ENCODE peak calls at places on chromosomes 16 and 17, in ten cellular contexts. One of them, this sample, is unnamed.

GRCh38 chr16:15667091-15667742 is 17.2 kb downstream of the NDE1 start:
- DNase-seq in neural progenitor cell: no peak
- DNase-seq in AG09309: no peak
- DNase-seq in body of pancreas: no peak
- DNase-seq in heart right ventricle: no peak
- DNase-seq in cardiac muscle cell: no peak
- DNase-seq in cardiac fibroblast: no peak
- DNase-seq in fibroblast of the aortic adventitia: no peak
- DNase-seq in effector memory CD4-positive, alpha-beta T cell: no peak
- DNase-seq in bronchial epithelial cell: no peak
- DNase-seq in this sample: no peak

GRCh38 chr17:50541916-50542688 is 4.9 kb upstream of the SPATA20 start:
- DNase-seq in neural progenitor cell: peak; percentile 97
- DNase-seq in AG09309: no peak
- DNase-seq in body of pancreas: peak; percentile 88
- DNase-seq in heart right ventricle: peak; percentile 92
- DNase-seq in cardiac muscle cell: peak; percentile 95
- DNase-seq in cardiac fibroblast: peak; percentile 69
- DNase-seq in fibroblast of the aortic adventitia: peak; percentile 62
- DNase-seq in effector memory CD4-positive, alpha-beta T cell: peak; percentile 65
- DNase-seq in bronchial epithelial cell: peak; percentile 48
- DNase-seq in this sample: peak; percentile 37

GRCh38 chr17:2070241-2071023 is 15.5 kb downstream of the HIC1 start:
- DNase-seq in neural progenitor cell: no peak
- DNase-seq in AG09309: no peak
- DNase-seq in body of pancreas: peak; percentile 47
- DNase-seq in heart right ventricle: no peak
- DNase-seq in cardiac muscle cell: no peak
- DNase-seq in cardiac fibroblast: no peak
- DNase-seq in fibroblast of the aortic adventitia: no peak
- DNase-seq in effector memory CD4-positive, alpha-beta T cell: no peak
- DNase-seq in bronchial epithelial cell: no peak
- DNase-seq in this sample: no peak

GRCh38 chr16:48123104-48123788 is 32.5 kb downstream of the ABCC12 start:
- DNase-seq in neural progenitor cell: no peak
- DNase-seq in AG09309: peak; percentile 96
- DNase-seq in body of pancreas: no peak
- DNase-seq in heart right ventricle: no peak
- DNase-seq in cardiac muscle cell: no peak
- DNase-seq in cardiac fibroblast: peak; percentile 99
- DNase-seq in fibroblast of the aortic adventitia: peak; percentile 96
- DNase-seq in effector memory CD4-positive, alpha-beta T cell: no peak
- DNase-seq in bronchial epithelial cell: peak; percentile 99
- DNase-seq in this sample: peak; percentile 82

GRCh38 chr17:40443988-40444899 is 994 bp downstream of the IGFBP4 start:
- DNase-seq in neural progenitor cell: no peak
- DNase-seq in AG09309: no peak
- DNase-seq in body of pancreas: no peak
- DNase-seq in heart right ventricle: no peak
- DNase-seq in cardiac muscle cell: no peak
- DNase-seq in cardiac fibroblast: peak; percentile 49
- DNase-seq in fibroblast of the aortic adventitia: peak; percentile 54
- DNase-seq in effector memory CD4-positive, alpha-beta T cell: no peak
- DNase-seq in bronchial epithelial cell: no peak
- DNase-seq in this sample: no peak

GRCh38 chr16:85157813-85158701 is 45.8 kb upstream of the CIBAR2 start:
- DNase-seq in neural progenitor cell: peak; percentile 83
- DNase-seq in AG09309: no peak
- DNase-seq in body of pancreas: no peak
- DNase-seq in heart right ventricle: peak; percentile 11
- DNase-seq in cardiac muscle cell: peak; percentile 85
- DNase-seq in cardiac fibroblast: no peak
- DNase-seq in fibroblast of the aortic adventitia: no peak
- DNase-seq in effector memory CD4-positive, alpha-beta T cell: no peak
- DNase-seq in bronchial epithelial cell: no peak
- DNase-seq in this sample: no peak

GRCh38 chr16:13110124-13110796 is 208.9 kb downstream of the SHISA9 start:
- DNase-seq in neural progenitor cell: peak; percentile 56
- DNase-seq in AG09309: no peak
- DNase-seq in body of pancreas: peak; percentile 21
- DNase-seq in heart right ventricle: no peak
- DNase-seq in cardiac muscle cell: no peak
- DNase-seq in cardiac fibroblast: peak; percentile 35
- DNase-seq in fibroblast of the aortic adventitia: no peak
- DNase-seq in effector memory CD4-positive, alpha-beta T cell: no peak
- DNase-seq in bronchial epithelial cell: peak; percentile 3
- DNase-seq in this sample: peak; percentile 71

GRCh38 chr16:56971768-56972043 is 10.0 kb downstream of the CETP start:
- DNase-seq in neural progenitor cell: no peak
- DNase-seq in AG09309: no peak
- DNase-seq in body of pancreas: no peak
- DNase-seq in heart right ventricle: no peak
- DNase-seq in cardiac muscle cell: no peak
- DNase-seq in cardiac fibroblast: no peak
- DNase-seq in fibroblast of the aortic adventitia: no peak
- DNase-seq in effector memory CD4-positive, alpha-beta T cell: no peak
- DNase-seq in bronchial epithelial cell: no peak
- DNase-seq in this sample: no peak

GRCh38 chr17:49312722-49313121 is 49.3 kb downstream of the ZNF652 start:
- DNase-seq in neural progenitor cell: no peak
- DNase-seq in AG09309: no peak
- DNase-seq in body of pancreas: no peak
- DNase-seq in heart right ventricle: no peak
- DNase-seq in cardiac muscle cell: no peak
- DNase-seq in cardiac fibroblast: no peak
- DNase-seq in fibroblast of the aortic adventitia: no peak
- DNase-seq in effector memory CD4-positive, alpha-beta T cell: no peak
- DNase-seq in bronchial epithelial cell: no peak
- DNase-seq in this sample: no peak

GRCh38 chr17:49315974-49316570 is 46.0 kb downstream of the ZNF652 start:
- DNase-seq in neural progenitor cell: no peak
- DNase-seq in AG09309: no peak
- DNase-seq in body of pancreas: no peak
- DNase-seq in heart right ventricle: no peak
- DNase-seq in cardiac muscle cell: no peak
- DNase-seq in cardiac fibroblast: peak; percentile 47
- DNase-seq in fibroblast of the aortic adventitia: peak; percentile 30
- DNase-seq in effector memory CD4-positive, alpha-beta T cell: no peak
- DNase-seq in bronchial epithelial cell: no peak
- DNase-seq in this sample: no peak

GRCh38 chr17:49318438-49318965 is 43.5 kb downstream of the ZNF652 start:
- DNase-seq in neural progenitor cell: no peak
- DNase-seq in AG09309: no peak
- DNase-seq in body of pancreas: no peak
- DNase-seq in heart right ventricle: no peak
- DNase-seq in cardiac muscle cell: no peak
- DNase-seq in cardiac fibroblast: no peak
- DNase-seq in fibroblast of the aortic adventitia: no peak
- DNase-seq in effector memory CD4-positive, alpha-beta T cell: no peak
- DNase-seq in bronchial epithelial cell: no peak
- DNase-seq in this sample: no peak

GRCh38 chr17:49315551-49315951 is 46.5 kb downstream of the ZNF652 start:
- DNase-seq in neural progenitor cell: peak; percentile 69
- DNase-seq in AG09309: peak; percentile 74
- DNase-seq in body of pancreas: peak; percentile 78
- DNase-seq in heart right ventricle: peak; percentile 43
- DNase-seq in cardiac muscle cell: peak; percentile 70
- DNase-seq in cardiac fibroblast: peak; percentile 94
- DNase-seq in fibroblast of the aortic adventitia: peak; percentile 92
- DNase-seq in effector memory CD4-positive, alpha-beta T cell: peak; percentile 65
- DNase-seq in bronchial epithelial cell: peak; percentile 90
- DNase-seq in this sample: peak; percentile 54

DNA sequence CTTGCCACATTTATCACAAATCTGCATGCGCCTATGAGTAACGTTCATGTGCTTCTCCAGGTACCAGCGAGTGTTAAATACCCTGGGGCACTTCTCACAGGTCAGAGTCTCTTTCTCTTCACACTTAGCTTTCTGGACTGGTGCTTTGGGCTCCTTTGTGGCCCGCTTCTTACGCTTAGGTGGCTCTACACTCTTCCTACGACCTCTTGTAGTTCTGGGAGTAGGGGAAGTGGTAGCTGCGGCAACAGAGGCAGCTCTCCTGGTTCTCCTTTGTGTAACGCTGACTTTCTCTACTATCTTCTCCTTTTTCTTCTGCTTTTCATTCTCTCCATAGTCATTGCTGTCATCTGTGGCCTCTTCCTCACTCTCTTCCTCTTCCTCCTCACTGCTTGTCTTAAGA is 45.2 kb downstream of the ZNF652 start:
- DNase-seq in neural progenitor cell: no peak
- DNase-seq in AG09309: no peak
- DNase-seq in body of pancreas: no peak
- DNase-seq in heart right ventricle: no peak
- DNase-seq in cardiac muscle cell: no peak
- DNase-seq in cardiac fibroblast: no peak
- DNase-seq in fibroblast of the aortic adventitia: no peak
- DNase-seq in effector memory CD4-positive, alpha-beta T cell: no peak
- DNase-seq in bronchial epithelial cell: peak; percentile 50
- DNase-seq in this sample: no peak
- H3K4me3 ChIP-seq in neural progenitor cell: no peak overlapping the region
- H3K4me3 ChIP-seq in AG09309: no peak overlapping the region
- H3K4me3 ChIP-seq in body of pancreas: no peak overlapping the region
- H3K4me3 ChIP-seq in heart right ventricle: no peak overlapping the region
- H3K4me3 ChIP-seq in cardiac muscle cell: no peak overlapping the region
- H3K4me3 ChIP-seq in cardiac fibroblast: no peak overlapping the region
- H3K4me3 ChIP-seq in fibroblast of the aortic adventitia: no peak overlapping the region
- H3K4me3 ChIP-seq in effector memory CD4-positive, alpha-beta T cell: no peak overlapping the region
- H3K4me3 ChIP-seq in bronchial epithelial cell: no peak overlapping the region
- H3K4me3 ChIP-seq in this sample: no peak overlapping the region

GRCh38 chr16:81707411-81708321 is 71.4 kb upstream of the PLCG2 start:
- DNase-seq in neural progenitor cell: no peak
- DNase-seq in AG09309: no peak
- DNase-seq in body of pancreas: peak; percentile 67
- DNase-seq in heart right ventricle: no peak
- DNase-seq in cardiac muscle cell: no peak
- DNase-seq in cardiac fibroblast: peak; percentile 29
- DNase-seq in fibroblast of the aortic adventitia: peak; percentile 54
- DNase-seq in effector memory CD4-positive, alpha-beta T cell: no peak
- DNase-seq in bronchial epithelial cell: peak; percentile 25
- DNase-seq in this sample: no peak
- H3K4me3 ChIP-seq in neural progenitor cell: no peak overlapping the region
- H3K4me3 ChIP-seq in AG09309: no peak overlapping the region
- H3K4me3 ChIP-seq in body of pancreas: no peak overlapping the region
- H3K4me3 ChIP-seq in heart right ventricle: no peak overlapping the region
- H3K4me3 ChIP-seq in cardiac muscle cell: no peak overlapping the region
- H3K4me3 ChIP-seq in cardiac fibroblast: no peak overlapping the region
- H3K4me3 ChIP-seq in fibroblast of the aortic adventitia: no peak overlapping the region
- H3K4me3 ChIP-seq in effector memory CD4-positive, alpha-beta T cell: no peak overlapping the region
- H3K4me3 ChIP-seq in bronchial epithelial cell: no peak overlapping the region
- H3K4me3 ChIP-seq in this sample: no peak overlapping the region

GRCh38 chr17:62064791-62065563 is at the start of gene MED13:
- DNase-seq in neural progenitor cell: peak; percentile 73
- DNase-seq in AG09309: no peak
- DNase-seq in body of pancreas: peak; percentile 86
- DNase-seq in heart right ventricle: peak; percentile 69
- DNase-seq in cardiac muscle cell: peak; percentile 78
- DNase-seq in cardiac fibroblast: peak; percentile 45
- DNase-seq in fibroblast of the aortic adventitia: peak; percentile 27
- DNase-seq in effector memory CD4-positive, alpha-beta T cell: peak; percentile 61
- DNase-seq in bronchial epithelial cell: no peak
- DNase-seq in this sample: no peak

GRCh38 chr17:62064029-62064790 is 868 bp downstream of the MED13 start:
- DNase-seq in neural progenitor cell: no peak
- DNase-seq in AG09309: no peak
- DNase-seq in body of pancreas: no peak
- DNase-seq in heart right ventricle: no peak
- DNase-seq in cardiac muscle cell: no peak
- DNase-seq in cardiac fibroblast: peak; percentile 38
- DNase-seq in fibroblast of the aortic adventitia: peak; percentile 30
- DNase-seq in effector memory CD4-positive, alpha-beta T cell: no peak
- DNase-seq in bronchial epithelial cell: peak; percentile 70
- DNase-seq in this sample: no peak

GRCh38 chr17:62059394-62059793 is 5.7 kb downstream of the MED13 start:
- DNase-seq in neural progenitor cell: no peak
- DNase-seq in AG09309: no peak
- DNase-seq in body of pancreas: no peak
- DNase-seq in heart right ventricle: no peak
- DNase-seq in cardiac muscle cell: no peak
- DNase-seq in cardiac fibroblast: no peak
- DNase-seq in fibroblast of the aortic adventitia: no peak
- DNase-seq in effector memory CD4-positive, alpha-beta T cell: no peak
- DNase-seq in bronchial epithelial cell: no peak
- DNase-seq in this sample: no peak

GRCh38 chr17:62062936-62063335 is 2.1 kb downstream of the MED13 start:
- DNase-seq in neural progenitor cell: no peak
- DNase-seq in AG09309: no peak
- DNase-seq in body of pancreas: no peak
- DNase-seq in heart right ventricle: no peak
- DNase-seq in cardiac muscle cell: no peak
- DNase-seq in cardiac fibroblast: no peak
- DNase-seq in fibroblast of the aortic adventitia: no peak
- DNase-seq in effector memory CD4-positive, alpha-beta T cell: no peak
- DNase-seq in bronchial epithelial cell: no peak
- DNase-seq in this sample: no peak

GRCh38 chr17:62062313-62062712 is 2.8 kb downstream of the MED13 start:
- DNase-seq in neural progenitor cell: no peak
- DNase-seq in AG09309: no peak
- DNase-seq in body of pancreas: no peak
- DNase-seq in heart right ventricle: no peak
- DNase-seq in cardiac muscle cell: no peak
- DNase-seq in cardiac fibroblast: peak; percentile 40
- DNase-seq in fibroblast of the aortic adventitia: peak; percentile 30
- DNase-seq in effector memory CD4-positive, alpha-beta T cell: no peak
- DNase-seq in bronchial epithelial cell: peak; percentile 39
- DNase-seq in this sample: no peak
- H3K4me3 ChIP-seq in neural progenitor cell: peak overlapping the region; percentile 79
- H3K4me3 ChIP-seq in AG09309: no peak overlapping the region
- H3K4me3 ChIP-seq in body of pancreas: no peak overlapping the region
- H3K4me3 ChIP-seq in heart right ventricle: peak overlapping the region; percentile 91
- H3K4me3 ChIP-seq in cardiac muscle cell: peak overlapping the region; percentile 96
- H3K4me3 ChIP-seq in cardiac fibroblast: no peak overlapping the region
- H3K4me3 ChIP-seq in fibroblast of the aortic adventitia: peak overlapping the region; percentile 98
- H3K4me3 ChIP-seq in effector memory CD4-positive, alpha-beta T cell: no peak overlapping the region
- H3K4me3 ChIP-seq in bronchial epithelial cell: peak overlapping the region; percentile 13
- H3K4me3 ChIP-seq in this sample: peak overlapping the region; percentile 84

GRCh38 chr17:74444406-74444805 is 12.5 kb downstream of the GPRC5C start:
- DNase-seq in neural progenitor cell: no peak
- DNase-seq in AG09309: no peak
- DNase-seq in body of pancreas: peak; percentile 48
- DNase-seq in heart right ventricle: peak; percentile 63
- DNase-seq in cardiac muscle cell: no peak
- DNase-seq in cardiac fibroblast: no peak
- DNase-seq in fibroblast of the aortic adventitia: no peak
- DNase-seq in effector memory CD4-positive, alpha-beta T cell: no peak
- DNase-seq in bronchial epithelial cell: no peak
- DNase-seq in this sample: no peak

GRCh38 chr17:74441537-74441936 is 9.6 kb downstream of the GPRC5C start:
- DNase-seq in neural progenitor cell: no peak
- DNase-seq in AG09309: no peak
- DNase-seq in body of pancreas: no peak
- DNase-seq in heart right ventricle: no peak
- DNase-seq in cardiac muscle cell: no peak
- DNase-seq in cardiac fibroblast: no peak
- DNase-seq in fibroblast of the aortic adventitia: no peak
- DNase-seq in effector memory CD4-positive, alpha-beta T cell: no peak
- DNase-seq in bronchial epithelial cell: no peak
- DNase-seq in this sample: no peak

GRCh38 chr17:74443516-74444296 is 11.8 kb downstream of the GPRC5C start:
- DNase-seq in neural progenitor cell: no peak
- DNase-seq in AG09309: no peak
- DNase-seq in body of pancreas: no peak
- DNase-seq in heart right ventricle: no peak
- DNase-seq in cardiac muscle cell: no peak
- DNase-seq in cardiac fibroblast: no peak
- DNase-seq in fibroblast of the aortic adventitia: no peak
- DNase-seq in effector memory CD4-positive, alpha-beta T cell: no peak
- DNase-seq in bronchial epithelial cell: no peak
- DNase-seq in this sample: no peak

GRCh38 chr17:74442670-74443515 is 11.0 kb downstream of the GPRC5C start:
- DNase-seq in neural progenitor cell: peak; percentile 46
- DNase-seq in AG09309: no peak
- DNase-seq in body of pancreas: peak; percentile 98
- DNase-seq in heart right ventricle: peak; percentile 93
- DNase-seq in cardiac muscle cell: peak; percentile 68
- DNase-seq in cardiac fibroblast: peak; percentile 31
- DNase-seq in fibroblast of the aortic adventitia: peak; percentile 22
- DNase-seq in effector memory CD4-positive, alpha-beta T cell: no peak
- DNase-seq in bronchial epithelial cell: peak; percentile 78
- DNase-seq in this sample: no peak

GRCh38 chr17:74442291-74442669 is 10.4 kb downstream of the GPRC5C start:
- DNase-seq in neural progenitor cell: no peak
- DNase-seq in AG09309: no peak
- DNase-seq in body of pancreas: no peak
- DNase-seq in heart right ventricle: no peak
- DNase-seq in cardiac muscle cell: no peak
- DNase-seq in cardiac fibroblast: no peak
- DNase-seq in fibroblast of the aortic adventitia: no peak
- DNase-seq in effector memory CD4-positive, alpha-beta T cell: no peak
- DNase-seq in bronchial epithelial cell: no peak
- DNase-seq in this sample: no peak
- H3K4me3 ChIP-seq in neural progenitor cell: no peak overlapping the region
- H3K4me3 ChIP-seq in AG09309: no peak overlapping the region
- H3K4me3 ChIP-seq in body of pancreas: no peak overlapping the region
- H3K4me3 ChIP-seq in heart right ventricle: peak overlapping the region; percentile 36
- H3K4me3 ChIP-seq in cardiac muscle cell: no peak overlapping the region
- H3K4me3 ChIP-seq in cardiac fibroblast: no peak overlapping the region
- H3K4me3 ChIP-seq in fibroblast of the aortic adventitia: no peak overlapping the region
- H3K4me3 ChIP-seq in effector memory CD4-positive, alpha-beta T cell: no peak overlapping the region
- H3K4me3 ChIP-seq in bronchial epithelial cell: no peak overlapping the region
- H3K4me3 ChIP-seq in this sample: no peak overlapping the region